ENCODE peak calls at places on chromosomes 7 and 10, in six cellular contexts. W, F, B, E, U and S are unnamed samples.

GRCh38 chr10:52335665-52336064 is 21.6 kb downstream of the DKK1 start:
- DNase-seq in W (no peak), F (no peak), B (no peak), E (no peak), U (no peak), S (no peak)

GRCh38 chr7:69630292-69630691 is 32.0 kb downstream of the AUTS2 start:
- DNase-seq in W (peak; percentile 52), F (no peak), B (no peak), E (no peak), U (peak; percentile 34), S (no peak)

GRCh38 chr7:155363852-155364600 is 66.3 kb downstream of the INSIG1 start:
- DNase-seq in W (no peak), F (no peak), B (no peak), E (no peak), U (no peak), S (no peak)

GRCh38 chr7:158398750-158399149 is 188.9 kb downstream of the PTPRN2 start:
- DNase-seq in W (no peak), F (no peak), B (no peak), E (no peak), U (no peak), S (no peak)

GRCh38 chr10:88618496-88618895 is 31.9 kb downstream of the LIPJ start:
- DNase-seq in W (peak; percentile 15), F (no peak), B (no peak), E (no peak), U (no peak), S (no peak)

GRCh38 chr7:105690286-105690915 is 109.1 kb upstream of the EFCAB10 start:
- DNase-seq in W (no peak), F (no peak), B (no peak), E (no peak), U (no peak), S (no peak)

GRCh38 chr7:114759347-114760062 is 162.4 kb upstream of the MDFIC start:
- DNase-seq in W (no peak), F (peak; percentile 69), B (peak; percentile 76), E (no peak), U (peak; percentile 53), S (no peak)

GRCh38 chr10:126242352-126243260 is 145.7 kb downstream of the ADAM12 start:
- DNase-seq in W (no peak), F (peak; percentile 28), B (no peak), E (no peak), U (peak; percentile 29), S (no peak)

GRCh38 chr10:78584666-78585065 is 484.1 kb upstream of the ZMIZ1 start:
- DNase-seq in W (no peak), F (no peak), B (no peak), E (no peak), U (no peak), S (no peak)

GRCh38 chr10:91378061-91378460 is 32.1 kb upstream of the HECTD2 start:
- DNase-seq in W (no peak), F (no peak), B (peak; percentile 41), E (no peak), U (peak; percentile 12), S (peak; percentile 13)

GRCh38 chr7:151902306-151902705 is 25.4 kb upstream of the PRKAG2 start:
- DNase-seq in W (no peak), F (no peak), B (no peak), E (no peak), U (no peak), S (no peak)

GRCh38 chr10:8050561-8051108 is 3.9 kb upstream of the GATA3 start:
- DNase-seq in W (no peak), F (no peak), B (peak; percentile 44), E (no peak), U (no peak), S (no peak)

GRCh38 chr10:117165557-117166419 is 27.7 kb upstream of the VAX1 start:
- DNase-seq in W (peak; percentile 27), F (no peak), B (peak; percentile 36), E (no peak), U (no peak), S (no peak)

GRCh38 chr10:59536151-59536550 is 173.5 kb downstream of the SLC16A9 start:
- DNase-seq in W (peak; percentile 31), F (peak; percentile 61), B (no peak), E (no peak), U (peak; percentile 12), S (no peak)

GRCh38 chr7:151053091-151053490 is 4.6 kb downstream of the CDK5 start:
- DNase-seq in W (no peak), F (no peak), B (no peak), E (no peak), U (no peak), S (no peak)

GRCh38 chr7:82050134-82050533 is 280.3 kb upstream of the HGF start:
- DNase-seq in W (peak; percentile 34), F (no peak), B (peak; percentile 42), E (no peak), U (peak; percentile 64), S (peak; percentile 9)

GRCh38 chr7:158025651-158026600 is 561.7 kb downstream of the PTPRN2 start:
- DNase-seq in W (no peak), F (no peak), B (no peak), E (no peak), U (no peak), S (no peak)

GRCh38 chr7:86818903-86819302 is 175.2 kb downstream of the GRM3 start:
- DNase-seq in W (no peak), F (no peak), B (no peak), E (no peak), U (no peak), S (no peak)

GRCh38 chr10:48478469-48478868 is 126.4 kb downstream of the ARHGAP22 start:
- DNase-seq in W (no peak), F (no peak), B (no peak), E (no peak), U (no peak), S (no peak)

GRCh38 chr10:119162121-119162520 is 3.4 kb downstream of the SFXN4 start:
- DNase-seq in W (no peak), F (no peak), B (no peak), E (no peak), U (no peak), S (no peak)

GRCh38 chr7:27175626-27176342 is 1.7 kb upstream of the HOXA10 start:
- DNase-seq in W (no peak), F (no peak), B (no peak), E (no peak), U (no peak), S (no peak)

GRCh38 chr10:125795111-125795510 is 19.5 kb upstream of the MMP21 start:
- DNase-seq in W (no peak), F (no peak), B (no peak), E (no peak), U (no peak), S (no peak)

GRCh38 chr7:98315318-98315993 is 34.0 kb downstream of the BRI3 start:
- DNase-seq in W (no peak), F (no peak), B (no peak), E (no peak), U (no peak), S (no peak)

GRCh38 chr7:136009488-136010079 is 32.4 kb upstream of the MTPN start:
- DNase-seq in W (no peak), F (peak; percentile 37), B (peak; percentile 71), E (no peak), U (no peak), S (peak; percentile 4)

GRCh38 chr7:123343611-123344010 is 143.8 kb upstream of the SLC13A1 start:
- DNase-seq in W (no peak), F (no peak), B (no peak), E (no peak), U (no peak), S (no peak)

GRCh38 chr7:3897430-3898385 is 596.7 kb downstream of the SDK1 start:
- DNase-seq in W (no peak), F (peak; percentile 22), B (peak; percentile 50), E (peak; percentile 14), U (no peak), S (no peak)

GRCh38 chr7:48098846-48099245 is 9.8 kb downstream of the UPP1 start:
- DNase-seq in W (no peak), F (no peak), B (no peak), E (no peak), U (no peak), S (no peak)

GRCh38 chr7:44959433-44959951 is 19.3 kb downstream of the MYO1G start:
- DNase-seq in W (no peak), F (no peak), B (no peak), E (peak; percentile 41), U (peak; percentile 46), S (peak; percentile 57)

GRCh38 chr7:139648617-139648932 is 125.1 kb downstream of the CLEC2L start:
- DNase-seq in W (no peak), F (no peak), B (no peak), E (no peak), U (no peak), S (no peak)

GRCh38 chr10:89278034-89278535 is 23.8 kb upstream of the IFIT2 start:
- DNase-seq in W (peak; percentile 88), F (no peak), B (peak; percentile 89), E (no peak), U (peak; percentile 93), S (peak; percentile 98)

GRCh38 chr7:24786941-24787340 is 29.7 kb upstream of the GSDME start:
- DNase-seq in W (peak; percentile 47), F (no peak), B (no peak), E (no peak), U (peak; percentile 88), S (peak; percentile 77)

GRCh38 chr10:69515699-69516547 is 57.3 kb downstream of the NEUROG3 start:
- DNase-seq in W (peak; percentile 66), F (peak; percentile 60), B (peak; percentile 73), E (peak; percentile 59), U (peak; percentile 27), S (no peak)

GRCh38 chr10:42790835-42791234 is 8.2 kb downstream of the BMS1 start:
- DNase-seq in W (no peak), F (no peak), B (no peak), E (no peak), U (no peak), S (no peak)

GRCh38 chr7:102425639-102426267 is 7.6 kb upstream of the ORAI2 start:
- DNase-seq in W (peak; percentile 44), F (no peak), B (no peak), E (peak; percentile 72), U (no peak), S (no peak)

GRCh38 chr7:57205000-57205399 is 72.8 kb upstream of the ZNF479 start:
- DNase-seq in W (no peak), F (no peak), B (no peak), E (no peak), U (no peak), S (no peak)

GRCh38 chr10:48491422-48492139 is 113.3 kb downstream of the ARHGAP22 start:
- DNase-seq in W (no peak), F (no peak), B (no peak), E (no peak), U (no peak), S (no peak)

GRCh38 chr10:126935263-126935946 is 30.2 kb downstream of the DOCK1 start:
- DNase-seq in W (no peak), F (no peak), B (no peak), E (no peak), U (no peak), S (no peak)

GRCh38 chr10:27742195-27742925 is 3.3 kb downstream of the MKX start:
- DNase-seq in W (peak; percentile 80), F (peak; percentile 40), B (peak; percentile 86), E (peak; percentile 44), U (no peak), S (no peak)